ENCODE peak calls at places on chromosomes 5 and 9, in four cellular contexts. O, J, D and F are unnamed samples.
A peak's percentile ranks its signal among the peaks of the same experiment; 100 is the strongest.

GRCh38 chr5:135714126-135714894 is 120.2 kb upstream of the SLC25A48 start:
- DNase-seq in D (no peak), J (no peak), O (no peak), F (no peak)

GRCh38 chr9:105393576-105394344 is 54.1 kb upstream of the FSD1L start:
- DNase-seq in O (no peak), D (no peak), J (no peak), F (no peak)

GRCh38 chr9:36268007-36268427 is 9.8 kb upstream of the GNE start:
- DNase-seq in D (peak; percentile 41), O (no peak), J (no peak), F (no peak)

GRCh38 chr5:101977729-101978345 is 318.2 kb downstream of the SLCO4C1 start:
- DNase-seq in J (peak; percentile 14), D (peak; percentile 61), O (no peak), F (no peak)

GRCh38 chr5:9801908-9802307 is 171.8 kb upstream of the TAS2R1 start:
- DNase-seq in O (no peak), J (no peak), D (no peak), F (no peak)

GRCh38 chr5:39459091-39459490 is 34.3 kb upstream of the DAB2 start:
- DNase-seq in O (no peak), D (peak; percentile 85), J (no peak), F (no peak)

GRCh38 chr5:150343994-150344393 is 13.5 kb upstream of the TCOF1 start:
- DNase-seq in O (no peak), J (no peak), D (no peak), F (no peak)

GRCh38 chr9:22039258-22039657 is 30.2 kb upstream of the CDKN2B start:
- DNase-seq in D (peak; percentile 47), O (no peak), J (no peak), F (no peak)

GRCh38 chr9:91039835-91040140 is 238.2 kb downstream of the SYK start:
- DNase-seq in J (no peak), O (no peak), D (no peak), F (no peak)

GRCh38 chr9:114538241-114538640 is 33.0 kb upstream of the WHRN start:
- DNase-seq in J (no peak), D (no peak), O (peak; percentile 77), F (no peak)

GRCh38 chr5:143659614-143660238 is 152.2 kb upstream of the HMHB1 start:
- DNase-seq in O (no peak), D (no peak), J (no peak), F (no peak)

GRCh38 chr5:133387621-133388020 is 224.7 kb downstream of the FSTL4 start:
- DNase-seq in J (no peak), O (no peak), D (no peak), F (peak; percentile 70)

GRCh38 chr5:91332267-91333044 is 50.7 kb downstream of the ARRDC3 start:
- DNase-seq in D (peak; percentile 68), J (no peak), O (no peak), F (no peak)

GRCh38 chr5:139903805-139904565 is 108.4 kb downstream of the PSD2 start:
- DNase-seq in J (peak; percentile 70), O (no peak), D (no peak), F (no peak)

GRCh38 chr5:139186752-139187326 is 11.3 kb downstream of the SIL1 start:
- DNase-seq in J (no peak), D (peak; percentile 35), O (no peak), F (no peak)

GRCh38 chr5:132228241-132229035 is 785 bp upstream of the P4HA2 start:
- DNase-seq in O (peak; percentile 46), D (no peak), J (no peak), F (no peak)

GRCh38 chr5:176131771-176132170 is 106.5 kb upstream of the SIMC1 start:
- DNase-seq in J (no peak), O (no peak), D (no peak), F (no peak)

GRCh38 chr9:1916676-1917075 is 98.5 kb upstream of the SMARCA2 start:
- DNase-seq in J (no peak), O (no peak), D (no peak), F (no peak)

GRCh38 chr5:160326981-160327380 is 14.6 kb upstream of the CCNJL start:
- DNase-seq in D (no peak), O (no peak), J (no peak), F (no peak)

GRCh38 chr9:114805670-114806551 is at the start of gene TNFSF15:
- DNase-seq in D (peak; percentile 7), J (peak; percentile 37), O (peak; percentile 73), F (no peak)

GRCh38 chr9:105259274-105259673 is 14.8 kb downstream of the SLC44A1 start:
- DNase-seq in J (no peak), O (no peak), D (no peak), F (no peak)

GRCh38 chr9:135718616-135719015 is 16.6 kb downstream of the KCNT1 start:
- DNase-seq in J (no peak), D (peak; percentile 24), O (no peak), F (no peak)

GRCh38 chr5:8061140-8061469 is 192.2 kb downstream of the MTRR start:
- DNase-seq in D (no peak), J (no peak), O (no peak), F (no peak)

GRCh38 chr5:176660860-176661641 is 13.8 kb downstream of the TSPAN17 start:
- DNase-seq in D (peak; percentile 81), J (peak; percentile 87), O (peak; percentile 80), F (peak; percentile 92)

GRCh38 chr9:113882181-113882580 is 6.1 kb downstream of the ZNF618 start:
- DNase-seq in J (no peak), O (no peak), D (no peak), F (peak; percentile 44)

GRCh38 chr5:171617268-171617667 is 168.3 kb upstream of the SMIM23 start:
- DNase-seq in D (no peak), J (no peak), O (no peak), F (no peak)

GRCh38 chr5:43301653-43302091 is 11.5 kb downstream of the HMGCS1 start:
- DNase-seq in J (no peak), O (no peak), D (peak; percentile 30), F (no peak)

GRCh38 chr9:123070210-123070609 is 36.7 kb downstream of the GPR21 start:
- DNase-seq in J (no peak), O (no peak), D (no peak), F (no peak)

GRCh38 chr5:168328804-168329203 is 37.4 kb downstream of the WWC1 start:
- DNase-seq in D (no peak), J (peak; percentile 33), O (no peak), F (no peak)

GRCh38 chr5:159189310-159189709 is 20.0 kb downstream of the RNF145 start:
- DNase-seq in J (no peak), O (no peak), D (no peak), F (no peak)

GRCh38 chr9:114037961-114038723 is 40.0 kb downstream of the AMBP start:
- DNase-seq in O (peak; percentile 26), J (peak; percentile 59), D (no peak), F (peak; percentile 66)

GRCh38 chr9:117555964-117556629 is 141.2 kb upstream of the ASTN2 start:
- DNase-seq in J (no peak), D (peak; percentile 11), O (peak; percentile 77), F (no peak)

GRCh38 chr5:73170522-73170921 is 2.5 kb upstream of the TMEM174 start:
- DNase-seq in J (no peak), D (peak; percentile 59), O (no peak), F (no peak)

GRCh38 chr9:78234810-78235209 is 1.1 kb upstream of the CEP78 start:
- DNase-seq in J (no peak), O (no peak), D (peak; percentile 49), F (no peak)

GRCh38 chr5:174571662-174572397 is 152.6 kb upstream of the MSX2 start:
- DNase-seq in J (no peak), O (peak; percentile 57), D (peak; percentile 95), F (peak; percentile 90)

GRCh38 chr9:97773723-97774122 is 76.6 kb upstream of the XPA start:
- DNase-seq in O (no peak), D (peak; percentile 59), J (no peak), F (no peak)

GRCh38 chr5:446066-446725 is 3.2 kb downstream of the EXOC3 start:
- DNase-seq in O (no peak), J (no peak), D (no peak), F (no peak)

GRCh38 chr9:129675656-129676055 is 10.2 kb downstream of the PRRX2 start:
- DNase-seq in O (no peak), J (no peak), D (no peak), F (no peak)

GRCh38 chr9:129678844-129679243 is 13.4 kb downstream of the PRRX2 start:
- DNase-seq in D (no peak), O (no peak), J (no peak), F (no peak)

GRCh38 chr9:129677456-129677855 is 12.0 kb downstream of the PRRX2 start:
- DNase-seq in O (no peak), D (no peak), J (peak; percentile 63), F (peak; percentile 89)

GRCh38 chr9:129676287-129676686 is 10.8 kb downstream of the PRRX2 start:
- DNase-seq in O (no peak), J (no peak), D (no peak), F (no peak)

GRCh38 chr9:129676970-129677369 is 11.5 kb downstream of the PRRX2 start:
- DNase-seq in O (no peak), J (no peak), D (no peak), F (no peak)
- TF ChIP-seq CTCF in O (no peak), J (no peak), D (no peak), F (no peak)

DNA sequence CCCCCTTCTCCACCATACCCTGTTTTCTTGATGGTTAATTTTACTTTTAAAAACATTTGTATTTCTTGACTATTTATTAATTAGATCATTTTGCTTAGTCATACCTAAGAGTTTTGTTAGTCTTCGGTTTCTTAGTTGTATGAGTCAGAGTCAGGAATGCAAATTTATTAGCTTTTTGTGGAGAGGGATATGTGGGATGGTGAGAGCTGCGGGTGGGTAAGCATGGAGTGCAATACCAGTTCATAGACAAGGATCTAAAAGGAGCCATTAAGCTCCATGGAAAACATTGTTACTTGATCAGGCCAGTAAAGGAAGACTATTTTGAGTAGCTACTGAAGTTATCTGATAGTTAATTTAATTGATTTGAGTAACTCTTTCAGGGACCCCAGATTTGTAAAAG is 77.5 kb downstream of the ZSWIM6 start:
- DNase-seq in O (no peak), D (peak; percentile 91), J (no peak), F (no peak)
- TF ChIP-seq CTCF in O (no peak), D (no peak), J (no peak), F (no peak)

GRCh38 chr5:104576677-104577076 is 1014.1 kb upstream of the NUDT12 start:
- DNase-seq in D (no peak), J (no peak), O (no peak), F (no peak)
- TF ChIP-seq CTCF in D (no peak), J (no peak), O (no peak), F (no peak)

DNA sequence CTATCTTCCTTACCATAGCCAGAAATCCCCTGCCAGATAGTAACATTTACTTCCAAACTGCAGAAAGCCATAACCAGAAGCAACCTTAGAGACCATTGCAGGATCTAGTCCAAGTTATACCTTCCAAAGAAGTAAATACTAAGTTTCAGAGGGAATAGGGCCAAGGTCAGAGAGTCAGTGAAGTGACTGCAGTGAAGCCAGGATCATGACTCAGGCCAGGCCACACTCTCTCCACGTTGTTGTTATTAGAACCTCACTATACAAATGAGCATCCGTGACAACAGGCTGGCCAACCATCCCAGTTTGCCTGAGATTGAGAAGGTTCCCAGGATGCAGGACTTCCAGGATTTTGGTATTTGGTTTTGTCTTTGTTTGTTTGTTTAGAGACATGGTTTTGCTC is 11.3 kb downstream of the ERAP1 start:
- DNase-seq in O (no peak), J (no peak), D (no peak), F (no peak)
- TF ChIP-seq CTCF in O (no peak), J (no peak), D (no peak), F (no peak)